ENCODE peak calls at places on chromosomes 11 and 22, in nine cellular contexts. E, C, X, F, N, S, M, Y and O are unnamed samples.

GRCh38 chr22:48369789-48370507 is 1457.7 kb downstream of the BRD1 start:
- DNase-seq in E (no peak), C (no peak), X (no peak), F (no peak), N (no peak), S (peak), M (peak), Y (no peak), O (no peak)

GRCh38 chr22:26461188-26461810 is 22.3 kb downstream of the HPS4 start:
- DNase-seq in E (peak), C (peak), X (peak), F (peak), N (peak), S (peak), M (peak), Y (peak), O (peak)

GRCh38 chr11:83641511-83641910 is 355.3 kb upstream of the CCDC90B start:
- DNase-seq in E (no peak), C (no peak), X (peak), F (no peak), N (no peak), S (no peak), M (no peak), Y (no peak), O (peak)

GRCh38 chr11:345179-345578 is 24.1 kb upstream of the B4GALNT4 start:
- DNase-seq in E (no peak), C (no peak), X (no peak), F (no peak), N (peak), S (no peak), M (no peak), Y (no peak), O (no peak)

GRCh38 chr11:75031771-75032549 is 43.2 kb downstream of the NEU3 start:
- DNase-seq in E (peak), C (peak), X (peak), F (peak), N (peak), S (peak), M (peak), Y (peak), O (peak)

GRCh38 chr11:33620423-33621120 is 80.1 kb downstream of the C11orf91 start:
- DNase-seq in E (no peak), C (no peak), X (no peak), F (no peak), N (no peak), S (no peak), M (peak), Y (no peak), O (no peak)

GRCh38 chr11:125593113-125593761 is 585 bp downstream of the STT3A start:
- DNase-seq in E (peak), C (peak), X (no peak), F (no peak), N (no peak), S (peak), M (no peak), Y (peak), O (no peak)

GRCh38 chr11:1337647-1338007 is 28.2 kb upstream of the TOLLIP start:
- DNase-seq in E (no peak), C (no peak), X (no peak), F (no peak), N (no peak), S (no peak), M (no peak), Y (no peak), O (no peak)